ENCODE peak calls at places on chromosome 14, in five cellular contexts. One of them, this sample, is unnamed.

GRCh38 chr14:85243306-85243705 is 286.6 kb upstream of the FLRT2 start:
- DNase-seq in HEK293T: no peak
- DNase-seq in cardiac fibroblast: no peak
- DNase-seq in Karpas-422: no peak
- DNase-seq in fibroblast of pulmonary artery: no peak
- DNase-seq in this sample: no peak

GRCh38 chr14:65926504-65926903 is 514.0 kb downstream of the FUT8 start:
- DNase-seq in HEK293T: no peak
- DNase-seq in cardiac fibroblast: no peak
- DNase-seq in Karpas-422: peak; percentile 63
- DNase-seq in fibroblast of pulmonary artery: no peak
- DNase-seq in this sample: no peak

GRCh38 chr14:104112609-104113571 is 25.5 kb upstream of the KIF26A start:
- DNase-seq in HEK293T: no peak
- DNase-seq in cardiac fibroblast: no peak
- DNase-seq in Karpas-422: no peak
- DNase-seq in fibroblast of pulmonary artery: no peak
- DNase-seq in this sample: peak; percentile 29

GRCh38 chr14:70916300-70916699 is 9.0 kb downstream of the PCNX1 start:
- DNase-seq in HEK293T: no peak
- DNase-seq in cardiac fibroblast: no peak
- DNase-seq in Karpas-422: no peak
- DNase-seq in fibroblast of pulmonary artery: no peak
- DNase-seq in this sample: no peak

GRCh38 chr14:80390911-80391310 is 179.6 kb upstream of the DIO2 start:
- DNase-seq in HEK293T: no peak
- DNase-seq in cardiac fibroblast: peak; percentile 91
- DNase-seq in Karpas-422: no peak
- DNase-seq in fibroblast of pulmonary artery: peak; percentile 66
- DNase-seq in this sample: no peak

GRCh38 chr14:30681752-30682355 is 59.7 kb downstream of the SCFD1 start:
- DNase-seq in HEK293T: peak; percentile 9
- DNase-seq in cardiac fibroblast: peak; percentile 48
- DNase-seq in Karpas-422: peak; percentile 65
- DNase-seq in fibroblast of pulmonary artery: peak; percentile 29
- DNase-seq in this sample: peak; percentile 26

GRCh38 chr14:89067293-89067972 is 243.0 kb downstream of the TTC8 start:
- DNase-seq in HEK293T: no peak
- DNase-seq in cardiac fibroblast: no peak
- DNase-seq in Karpas-422: no peak
- DNase-seq in fibroblast of pulmonary artery: no peak
- DNase-seq in this sample: no peak

GRCh38 chr14:100155049-100155621 is 4.3 kb downstream of the DEGS2 start:
- DNase-seq in HEK293T: peak; percentile 73
- DNase-seq in cardiac fibroblast: peak; percentile 53
- DNase-seq in Karpas-422: peak; percentile 78
- DNase-seq in fibroblast of pulmonary artery: peak; percentile 26
- DNase-seq in this sample: peak; percentile 64

GRCh38 chr14:72903707-72904106 is 9.8 kb upstream of the DPF3 start:
- DNase-seq in HEK293T: no peak
- DNase-seq in cardiac fibroblast: no peak
- DNase-seq in Karpas-422: no peak
- DNase-seq in fibroblast of pulmonary artery: no peak
- DNase-seq in this sample: no peak

GRCh38 chr14:31926652-31927347 is 150.3 kb upstream of the ARHGAP5 start:
- DNase-seq in HEK293T: no peak
- DNase-seq in cardiac fibroblast: peak; percentile 55
- DNase-seq in Karpas-422: no peak
- DNase-seq in fibroblast of pulmonary artery: peak; percentile 59
- DNase-seq in this sample: no peak

GRCh38 chr14:32203928-32204357 is 874 bp upstream of the RNU6-8 start:
- DNase-seq in HEK293T: no peak
- DNase-seq in cardiac fibroblast: no peak
- DNase-seq in Karpas-422: peak; percentile 55
- DNase-seq in fibroblast of pulmonary artery: peak; percentile 3
- DNase-seq in this sample: peak; percentile 30

GRCh38 chr14:58243790-58244555 is 670 bp upstream of the PSMA3 start:
- DNase-seq in HEK293T: no peak
- DNase-seq in cardiac fibroblast: peak; percentile 57
- DNase-seq in Karpas-422: peak; percentile 75
- DNase-seq in fibroblast of pulmonary artery: peak; percentile 14
- DNase-seq in this sample: no peak

GRCh38 chr14:59698793-59699192 is 122.2 kb upstream of the CCDC175 start:
- DNase-seq in HEK293T: no peak
- DNase-seq in cardiac fibroblast: peak; percentile 79
- DNase-seq in Karpas-422: no peak
- DNase-seq in fibroblast of pulmonary artery: peak; percentile 86
- DNase-seq in this sample: no peak

GRCh38 chr14:93007225-93007997 is 84.5 kb downstream of the CHGA start:
- DNase-seq in HEK293T: no peak
- DNase-seq in cardiac fibroblast: peak; percentile 82
- DNase-seq in Karpas-422: no peak
- DNase-seq in fibroblast of pulmonary artery: peak; percentile 49
- DNase-seq in this sample: no peak

GRCh38 chr14:99155173-99155777 is 116.7 kb downstream of the BCL11B start:
- DNase-seq in HEK293T: no peak
- DNase-seq in cardiac fibroblast: no peak
- DNase-seq in Karpas-422: no peak
- DNase-seq in fibroblast of pulmonary artery: peak; percentile 1
- DNase-seq in this sample: no peak

GRCh38 chr14:50820786-50821185 is 10.2 kb downstream of the NIN start:
- DNase-seq in HEK293T: no peak
- DNase-seq in cardiac fibroblast: no peak
- DNase-seq in Karpas-422: peak; percentile 68
- DNase-seq in fibroblast of pulmonary artery: no peak
- DNase-seq in this sample: no peak

GRCh38 chr14:22008098-22008412 is 334.4 kb upstream of the OR4E1 start:
- DNase-seq in HEK293T: no peak
- DNase-seq in cardiac fibroblast: no peak
- DNase-seq in Karpas-422: no peak
- DNase-seq in fibroblast of pulmonary artery: no peak
- DNase-seq in this sample: no peak